ENCODE peak calls at places on chromosomes 11 and 22, in nine cellular contexts. M is activated gamma-delta T cell treated with Interleukin-2 at 50 U/mL for 16 hours, W is HEK293T, G is H7, T is mesenchymal stem cell, C is GF-D8, P is cardiac muscle cell, O is right lobe of liver, L is kidney glomerular epithelial cell. Z is an unnamed sample.

GRCh38 chr11:19087658-19088057 is 27.1 kb upstream of the MRGPRX2 start:
- DNase-seq in M (no peak), W (no peak), G (no peak), T (peak; percentile 74), C (no peak), P (peak; percentile 67), O (no peak), L (no peak), Z (peak; percentile 69)

GRCh38 chr22:43385770-43386641 is 25.8 kb upstream of the MPPED1 start:
- DNase-seq in M (peak; percentile 71), W (peak; percentile 90), G (peak; percentile 94), T (peak; percentile 76), C (peak; percentile 51), P (peak; percentile 83), O (peak; percentile 85), L (peak; percentile 85), Z (peak; percentile 95)

GRCh38 chr11:134630896-134631295 is 218.9 kb upstream of the B3GAT1 start:
- DNase-seq in M (no peak), W (no peak), G (no peak), T (no peak), C (no peak), P (no peak), O (no peak), L (no peak), Z (no peak)

GRCh38 chr22:46617250-46618103 is 2.7 kb upstream of the GRAMD4 start:
- DNase-seq in M (no peak), W (no peak), G (no peak), T (no peak), C (no peak), P (no peak), O (no peak), L (peak; percentile 27), Z (peak; percentile 64)

GRCh38 chr11:13772223-13773046 is 104.0 kb downstream of the FAR1 start:
- DNase-seq in M (peak; percentile 24), W (peak; percentile 54), G (no peak), T (peak; percentile 57), C (peak; percentile 4), P (peak; percentile 83), O (no peak), L (peak; percentile 49), Z (peak; percentile 28)

GRCh38 chr22:36493690-36494110 is 12.3 kb upstream of the TXN2 start:
- DNase-seq in M (no peak), W (no peak), G (no peak), T (no peak), C (peak; percentile 95), P (no peak), O (peak; percentile 63), L (no peak), Z (no peak)

GRCh38 chr11:104705475-104706195 is 192.6 kb downstream of the CASP12 start:
- DNase-seq in M (peak; percentile 72), W (no peak), G (no peak), T (peak; percentile 39), C (peak; percentile 100), P (peak; percentile 60), O (no peak), L (no peak), Z (no peak)

GRCh38 chr22:23622634-23623033 is 9.5 kb downstream of the DRICH1 start:
- DNase-seq in M (no peak), W (peak; percentile 42), G (no peak), T (no peak), C (no peak), P (no peak), O (no peak), L (no peak), Z (no peak)

GRCh38 chr11:6200975-6201374 is 2.0 kb downstream of the OR52W1 start:
- DNase-seq in M (no peak), W (no peak), G (no peak), T (no peak), C (peak; percentile 91), P (peak; percentile 76), O (no peak), L (no peak), Z (no peak)

GRCh38 chr11:76660533-76661305 is 9.8 kb downstream of the LRRC32 start:
- DNase-seq in M (no peak), W (no peak), G (no peak), T (no peak), C (no peak), P (no peak), O (no peak), L (no peak), Z (no peak)

GRCh38 chr22:16937811-16938210 is 70.2 kb downstream of the GAB4 start:
- DNase-seq in M (no peak), W (no peak), G (no peak), T (no peak), C (no peak), P (no peak), O (no peak), L (no peak), Z (no peak)

GRCh38 chr22:30251661-30252226 is 5.2 kb upstream of the LIF start:
- DNase-seq in M (no peak), W (no peak), G (peak; percentile 51), T (peak; percentile 56), C (no peak), P (peak; percentile 66), O (no peak), L (no peak), Z (peak; percentile 38)

GRCh38 chr11:59025097-59025496 is 61.0 kb upstream of the GLYATL1B start:
- DNase-seq in M (no peak), W (no peak), G (no peak), T (no peak), C (no peak), P (no peak), O (no peak), L (no peak), Z (no peak)

GRCh38 chr11:30914143-30914762 is 328.1 kb upstream of the MPPED2 start:
- DNase-seq in M (peak; percentile 4), W (peak; percentile 73), G (peak; percentile 43), T (peak; percentile 38), C (no peak), P (peak; percentile 71), O (no peak), L (peak; percentile 40), Z (peak; percentile 62)

GRCh38 chr22:33921576-33922181 is 1.4 kb upstream of the LARGE1 start:
- DNase-seq in M (peak; percentile 5), W (peak; percentile 46), G (peak; percentile 93), T (peak; percentile 83), C (no peak), P (peak; percentile 60), O (peak; percentile 68), L (peak; percentile 55), Z (peak; percentile 83)

GRCh38 chr22:39661501-39661841 is 90.9 kb downstream of the CACNA1I start:
- DNase-seq in M (no peak), W (no peak), G (no peak), T (no peak), C (no peak), P (no peak), O (no peak), L (no peak), Z (no peak)

GRCh38 chr11:65976216-65977176 is 15.0 kb downstream of the SART1 start:
- DNase-seq in M (no peak), W (no peak), G (peak; percentile 39), T (no peak), C (no peak), P (no peak), O (no peak), L (no peak), Z (no peak)

GRCh38 chr11:63574856-63575602 is 11.8 kb upstream of the PLAAT2 start:
- DNase-seq in M (no peak), W (no peak), G (no peak), T (no peak), C (no peak), P (peak; percentile 66), O (peak; percentile 85), L (no peak), Z (no peak)

GRCh38 chr11:32538804-32539203 is 44.8 kb upstream of the EIF3M start:
- DNase-seq in M (no peak), W (no peak), G (no peak), T (no peak), C (no peak), P (no peak), O (no peak), L (no peak), Z (no peak)

GRCh38 chr11:110763249-110764011 is 51.2 kb upstream of the ARHGAP20 start:
- DNase-seq in M (no peak), W (no peak), G (no peak), T (peak; percentile 40), C (no peak), P (peak; percentile 63), O (peak; percentile 89), L (peak; percentile 41), Z (peak; percentile 35)

GRCh38 chr22:37254206-37254866 is 10.3 kb upstream of the RAC2 start:
- DNase-seq in M (no peak), W (no peak), G (no peak), T (peak; percentile 72), C (no peak), P (peak; percentile 77), O (peak; percentile 22), L (peak; percentile 71), Z (no peak)

GRCh38 chr11:118052581-118053206 is 24.2 kb upstream of the TMPRSS4 start:
- DNase-seq in M (no peak), W (no peak), G (no peak), T (no peak), C (no peak), P (no peak), O (no peak), L (no peak), Z (no peak)

GRCh38 chr11:69380921-69381581 is 87.1 kb downstream of the MYEOV start:
- DNase-seq in M (no peak), W (no peak), G (no peak), T (no peak), C (no peak), P (no peak), O (peak; percentile 39), L (no peak), Z (no peak)

GRCh38 chr11:100338144-100338840 is 348.8 kb upstream of the ARHGAP42 start:
- DNase-seq in M (no peak), W (no peak), G (no peak), T (no peak), C (no peak), P (no peak), O (no peak), L (no peak), Z (no peak)

GRCh38 chr11:116696381-116696941 is 76.3 kb downstream of the BUD13 start:
- DNase-seq in M (no peak), W (no peak), G (peak; percentile 73), T (no peak), C (no peak), P (peak; percentile 23), O (no peak), L (no peak), Z (no peak)

GRCh38 chr11:65411681-65412070 is 10.9 kb upstream of the NEAT1 start:
- DNase-seq in M (no peak), W (no peak), G (peak; percentile 23), T (no peak), C (no peak), P (no peak), O (peak; percentile 40), L (no peak), Z (no peak)

GRCh38 chr11:35007277-35007676 is 90.9 kb downstream of the PDHX start:
- DNase-seq in M (no peak), W (no peak), G (no peak), T (no peak), C (no peak), P (no peak), O (no peak), L (no peak), Z (no peak)

Z was measured in GM03348.